ENCODE peak calls at places on chromosome 9, in four cellular contexts. A is A549; Y is dorsolateral prefrontal cortex; K is CD8-positive, alpha-beta T cell. P is an unnamed sample.

GRCh38 chr9:128231638-128232568 is 28.7 kb downstream of the DNM1 start:
- DNase-seq in Y (no peak), A (no peak), K (no peak), P (no peak)

GRCh38 chr9:131530546-131530929 is 525 bp downstream of the UCK1 start:
- DNase-seq in A (peak), Y (no peak), K (no peak), P (no peak)

GRCh38 chr9:121649476-121650219 is 1.8 kb upstream of the DAB2IP start:
- DNase-seq in A (no peak), K (no peak), Y (no peak), P (no peak)

GRCh38 chr9:19922476-19923118 is 133.8 kb upstream of the SLC24A2 start:
- DNase-seq in Y (peak), K (no peak), A (peak), P (no peak)

GRCh38 chr9:37010180-37010579 is 23.9 kb downstream of the PAX5 start:
- DNase-seq in Y (no peak), K (no peak), A (no peak), P (no peak)

GRCh38 chr9:69923972-69924371 is 103.4 kb downstream of the CFAP95 start:
- DNase-seq in K (no peak), A (no peak), Y (no peak), P (no peak)

GRCh38 chr9:113356686-113357292 is 7.4 kb downstream of the BSPRY start:
- DNase-seq in Y (no peak), A (no peak), K (no peak), P (no peak)

GRCh38 chr9:138025417-138025816 is 147.8 kb downstream of the CACNA1B start:
- DNase-seq in K (no peak), A (no peak), Y (peak), P (no peak)

GRCh38 chr9:86098793-86099694 is at the start of gene GOLM1:
- DNase-seq in A (peak), K (peak), Y (no peak), P (no peak)

GRCh38 chr9:23674016-23674585 is 151.9 kb downstream of the ELAVL2 start:
- DNase-seq in K (no peak), Y (no peak), A (no peak), P (no peak)

GRCh38 chr9:2158111-2158610 is 143.0 kb downstream of the SMARCA2 start:
- DNase-seq in A (peak), Y (no peak), K (peak), P (no peak)

GRCh38 chr9:95399261-95399660 is 81.8 kb upstream of the FANCC start:
- DNase-seq in K (no peak), Y (no peak), A (no peak), P (no peak)

GRCh38 chr9:97529363-97530076 is 28.1 kb downstream of the TMOD1 start:
- DNase-seq in K (no peak), A (peak), Y (no peak), P (no peak)

GRCh38 chr9:7186175-7186574 is 428.4 kb downstream of the KDM4C start:
- DNase-seq in K (no peak), A (peak), Y (no peak), P (no peak)

GRCh38 chr9:131436386-131436785 is 42.5 kb downstream of the PRRC2B start:
- DNase-seq in A (no peak), K (no peak), Y (peak), P (peak)

GRCh38 chr9:32783168-32783891 is at the start of gene TMEM215:
- DNase-seq in K (no peak), Y (no peak), A (no peak), P (no peak)

GRCh38 chr9:3962467-3962866 is 337.4 kb downstream of the GLIS3 start:
- DNase-seq in K (no peak), Y (no peak), A (peak), P (no peak)

GRCh38 chr9:29422445-29422844 is 1849.2 kb upstream of the C9orf72 start:
- DNase-seq in A (no peak), Y (no peak), K (no peak), P (no peak)

GRCh38 chr9:2178034-2178734 is 163.0 kb downstream of the SMARCA2 start:
- DNase-seq in K (no peak), A (no peak), Y (no peak), P (no peak)

GRCh38 chr9:38372685-38373619 is 19.6 kb upstream of the ALDH1B1 start:
- DNase-seq in K (no peak), A (no peak), Y (no peak), P (no peak)

GRCh38 chr9:7246917-7247538 is 489.3 kb downstream of the KDM4C start:
- DNase-seq in K (no peak), Y (no peak), A (no peak), P (no peak)

GRCh38 chr9:4024281-4024680 is 275.6 kb downstream of the GLIS3 start:
- DNase-seq in K (no peak), A (no peak), Y (no peak), P (no peak)

GRCh38 chr9:130156672-130157071 is 15.5 kb upstream of the NCS1 start:
- DNase-seq in A (peak), Y (no peak), K (no peak), P (no peak)

GRCh38 chr9:73579823-73580222 is 428.2 kb downstream of the ANXA1 start:
- DNase-seq in K (no peak), Y (no peak), A (no peak), P (no peak)

GRCh38 chr9:131692612-131692976 is 47.3 kb downstream of the RAPGEF1 start:
- DNase-seq in K (no peak), A (no peak), Y (no peak), P (no peak)

GRCh38 chr9:94611638-94612068 is 18.0 kb upstream of the FBP2 start:
- DNase-seq in K (no peak), Y (no peak), A (no peak), P (no peak)

GRCh38 chr9:129140397-129141065 is 29.3 kb downstream of the PTPA start:
- DNase-seq in A (peak), K (peak), Y (no peak), P (no peak)

GRCh38 chr9:98255064-98255577 is 328 bp downstream of the TBC1D2 start:
- DNase-seq in K (no peak), A (peak), Y (no peak), P (no peak)

GRCh38 chr9:76926846-76927245 is 20.9 kb upstream of the PRUNE2 start:
- DNase-seq in A (no peak), Y (no peak), K (no peak), P (no peak)

GRCh38 chr9:93184439-93185221 is 691 bp downstream of the WNK2 start:
- DNase-seq in K (no peak), Y (no peak), A (no peak), P (no peak)

GRCh38 chr9:118529210-118529609 is 825.0 kb downstream of the TLR4 start:
- DNase-seq in A (no peak), K (no peak), Y (no peak), P (no peak)

GRCh38 chr9:95018099-95018927 is 291.8 kb downstream of the AOPEP start:
- DNase-seq in A (peak), K (no peak), Y (peak), P (peak)

GRCh38 chr9:116365056-116365471 is 211.5 kb downstream of the PAPPA start:
- DNase-seq in Y (no peak), K (no peak), A (no peak), P (no peak)

GRCh38 chr9:110252509-110253139 is 3.7 kb downstream of the TXN start:
- DNase-seq in Y (no peak), K (no peak), A (peak), P (no peak)
- H3K4me3 ChIP-seq in Y (no peak), K (no peak), A (peak), P (no peak)

DNA sequence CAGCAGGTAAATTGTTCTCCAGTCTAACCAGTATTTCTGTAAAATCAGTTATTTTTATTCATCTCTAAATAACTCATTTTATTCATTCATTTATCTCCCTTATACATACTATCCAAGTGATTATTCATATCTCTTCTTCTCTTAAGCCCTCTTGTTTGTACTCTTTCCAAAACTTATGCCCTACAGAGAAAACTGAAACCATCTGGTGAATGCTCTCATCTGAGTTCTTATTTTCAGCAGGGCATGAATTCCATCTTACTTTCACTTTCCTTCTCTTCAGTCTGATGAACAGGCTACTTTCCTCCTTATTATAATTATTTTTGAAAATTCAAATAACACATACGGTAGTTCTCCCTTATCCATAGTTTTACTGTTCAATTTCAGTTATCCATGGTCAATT is 97.3 kb downstream of the SLC44A1 start:
- DNase-seq in Y (no peak), A (no peak), K (no peak), P (no peak)
- H3K4me3 ChIP-seq in Y (peak), A (no peak), K (no peak), P (no peak)

GRCh38 chr9:136092353-136092650 is 2.8 kb downstream of the NACC2 start:
- DNase-seq in A (no peak), Y (no peak), K (no peak), P (no peak)
- H3K4me3 ChIP-seq in A (no peak), Y (no peak), K (no peak), P (no peak)

DNA sequence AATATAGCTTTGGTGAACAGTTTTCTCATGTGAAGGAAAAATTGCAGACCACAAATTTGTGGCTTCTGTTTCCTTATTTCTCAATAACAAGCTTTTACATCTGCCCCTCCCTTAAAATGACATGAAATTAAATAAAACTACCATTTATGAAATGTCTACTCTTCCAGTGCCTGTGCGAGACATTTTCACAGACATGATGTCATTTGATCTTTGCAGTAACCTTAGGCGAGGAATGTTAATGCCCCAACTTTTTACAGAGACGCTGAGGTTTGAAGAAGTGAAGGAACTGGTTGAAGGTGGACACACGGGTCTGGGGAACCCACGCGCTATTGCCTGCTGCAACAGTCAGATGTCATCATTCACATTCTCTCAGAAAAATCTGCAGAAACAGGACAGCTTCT is 61.5 kb downstream of the OSTF1 start:
- DNase-seq in Y (no peak), K (no peak), A (no peak), P (no peak)
- H3K4me3 ChIP-seq in Y (no peak), K (no peak), A (no peak), P (no peak)

DNA sequence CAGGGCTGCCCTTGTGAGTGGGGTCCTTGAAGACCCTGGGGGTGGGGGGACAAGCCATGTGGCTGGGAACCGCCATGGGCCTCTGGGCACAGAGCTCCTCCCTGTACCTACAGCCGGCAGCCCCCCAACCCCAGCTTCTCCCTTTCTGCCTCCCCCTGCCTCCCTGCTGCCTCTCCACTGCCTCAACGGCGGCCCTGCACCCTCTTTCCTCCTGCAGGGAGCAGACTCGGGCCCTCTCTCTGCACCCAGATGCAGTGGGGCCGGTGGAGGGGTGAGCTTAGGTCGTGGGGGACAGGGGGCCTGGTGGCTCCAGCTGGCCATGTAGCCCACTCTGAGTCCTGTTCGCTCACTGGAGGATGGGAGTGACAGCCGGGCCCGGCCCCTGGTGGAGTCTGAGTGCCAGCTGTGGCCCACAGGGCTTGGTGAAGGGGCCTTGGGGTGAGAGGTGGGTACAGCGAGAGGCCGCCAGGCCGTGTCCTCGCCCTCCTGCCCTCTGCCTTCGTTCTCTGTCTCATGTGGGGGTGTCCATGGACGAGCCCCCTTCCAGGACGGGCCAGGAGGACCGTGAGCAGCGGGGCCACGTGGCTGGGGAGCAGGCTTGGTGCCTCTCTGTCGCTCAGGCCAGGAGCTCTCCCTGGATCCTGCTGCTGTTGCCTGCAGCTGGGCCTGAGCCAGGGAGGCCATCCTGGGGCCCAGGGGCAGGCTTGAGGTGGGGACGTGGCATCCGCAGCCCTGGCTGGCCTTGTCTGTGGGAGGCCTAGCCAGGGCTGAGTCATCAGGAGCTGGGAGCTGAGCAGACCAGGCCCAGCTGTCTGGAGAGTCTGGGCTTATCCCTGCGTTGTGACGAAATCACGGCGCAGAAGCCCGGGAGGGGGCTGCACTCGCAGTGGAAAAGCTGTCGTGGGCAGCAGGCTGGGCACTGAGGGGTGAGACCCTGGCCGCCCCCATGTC is 139.1 kb upstream of the COL5A1 start:
- DNase-seq in K (no peak), Y (peak), A (peak), P (peak)
- H3K4me3 ChIP-seq in K (no peak), Y (no peak), A (no peak), P (no peak)